ENCODE peak calls at places on chromosomes 5 and 9, in eight cellular contexts. W, F, A, Z, D, I, C and T are unnamed samples.

GRCh38 chr5:160097981-160098380 is 21.3 kb downstream of the PWWP2A start:
- DNase-seq in W (no peak), F (no peak), A (peak), Z (no peak), D (no peak), I (no peak), C (no peak), T (no peak)

GRCh38 chr9:134435527-134436355 is 109.5 kb downstream of the RXRA start:
- DNase-seq in W (no peak), F (no peak), A (peak), Z (no peak), D (no peak), I (no peak), C (no peak), T (no peak)

GRCh38 chr5:143041461-143041860 is 271.3 kb downstream of the ARHGAP26 start:
- DNase-seq in W (no peak), F (no peak), A (no peak), Z (no peak), D (no peak), I (no peak), C (no peak), T (no peak)

GRCh38 chr5:167950126-167950721 is 341.2 kb upstream of the WWC1 start:
- DNase-seq in W (no peak), F (no peak), A (peak), Z (no peak), D (no peak), I (peak), C (no peak), T (no peak)

GRCh38 chr5:156477196-156477595 is 150.2 kb downstream of the SGCD start:
- DNase-seq in W (no peak), F (no peak), A (peak), Z (no peak), D (no peak), I (peak), C (no peak), T (no peak)

GRCh38 chr5:142816577-142816976 is 46.4 kb downstream of the ARHGAP26 start:
- DNase-seq in W (no peak), F (no peak), A (peak), Z (peak), D (peak), I (peak), C (no peak), T (no peak)

GRCh38 chr5:96288166-96288844 is 144.7 kb downstream of the PCSK1 start:
- DNase-seq in W (no peak), F (no peak), A (no peak), Z (no peak), D (no peak), I (no peak), C (no peak), T (no peak)

GRCh38 chr5:73797142-73797530 is 171.1 kb downstream of the ARHGEF28 start:
- DNase-seq in W (no peak), F (no peak), A (no peak), Z (no peak), D (no peak), I (peak), C (no peak), T (no peak)

GRCh38 chr9:34659592-34660253 is 2.7 kb downstream of the CCL27 start:
- DNase-seq in W (no peak), F (no peak), A (no peak), Z (no peak), D (no peak), I (no peak), C (no peak), T (peak)

GRCh38 chr9:36486454-36486932 is 86.2 kb upstream of the MELK start:
- DNase-seq in W (peak), F (no peak), A (no peak), Z (no peak), D (peak), I (no peak), C (no peak), T (peak)

GRCh38 chr5:147510885-147511284 is 1.0 kb upstream of the DPYSL3 start:
- DNase-seq in W (no peak), F (no peak), A (no peak), Z (no peak), D (no peak), I (no peak), C (no peak), T (no peak)

GRCh38 chr5:178201927-178202235 is 2.5 kb upstream of the HNRNPAB start:
- DNase-seq in W (no peak), F (no peak), A (no peak), Z (no peak), D (no peak), I (no peak), C (peak), T (no peak)

GRCh38 chr5:74667396-74667795 is 17.6 kb upstream of the HEXB start:
- DNase-seq in W (no peak), F (no peak), A (no peak), Z (no peak), D (no peak), I (peak), C (no peak), T (no peak)

GRCh38 chr9:133561976-133562554 is 27.6 kb downstream of the ADAMTSL2 start:
- DNase-seq in W (no peak), F (no peak), A (no peak), Z (no peak), D (no peak), I (no peak), C (no peak), T (no peak)

GRCh38 chr5:135476615-135477493 is 24.7 kb upstream of the TIFAB start:
- DNase-seq in W (no peak), F (no peak), A (no peak), Z (no peak), D (no peak), I (no peak), C (no peak), T (no peak)

GRCh38 chr5:168755548-168756093 is 176.5 kb upstream of the PANK3 start:
- DNase-seq in W (no peak), F (no peak), A (no peak), Z (no peak), D (no peak), I (no peak), C (no peak), T (no peak)

GRCh38 chr5:175654807-175655206 is 3.1 kb upstream of the HRH2 start:
- DNase-seq in W (no peak), F (no peak), A (no peak), Z (no peak), D (no peak), I (no peak), C (no peak), T (peak)

GRCh38 chr5:66467564-66467963 is 128.6 kb upstream of the MAST4 start:
- DNase-seq in W (no peak), F (no peak), A (no peak), Z (no peak), D (no peak), I (no peak), C (no peak), T (no peak)

GRCh38 chr9:23322392-23322791 is 503.6 kb downstream of the ELAVL2 start:
- DNase-seq in W (no peak), F (no peak), A (no peak), Z (no peak), D (no peak), I (no peak), C (no peak), T (peak)

GRCh38 chr5:42675602-42676001 is 81.0 kb upstream of the CCDC152 start:
- DNase-seq in W (no peak), F (no peak), A (no peak), Z (no peak), D (no peak), I (no peak), C (no peak), T (peak)
- H3K27ac ChIP-seq in W (no peak), F (no peak), A (no peak), Z (no peak), D (no peak), I (no peak), C (no peak), T (no peak)

DNA sequence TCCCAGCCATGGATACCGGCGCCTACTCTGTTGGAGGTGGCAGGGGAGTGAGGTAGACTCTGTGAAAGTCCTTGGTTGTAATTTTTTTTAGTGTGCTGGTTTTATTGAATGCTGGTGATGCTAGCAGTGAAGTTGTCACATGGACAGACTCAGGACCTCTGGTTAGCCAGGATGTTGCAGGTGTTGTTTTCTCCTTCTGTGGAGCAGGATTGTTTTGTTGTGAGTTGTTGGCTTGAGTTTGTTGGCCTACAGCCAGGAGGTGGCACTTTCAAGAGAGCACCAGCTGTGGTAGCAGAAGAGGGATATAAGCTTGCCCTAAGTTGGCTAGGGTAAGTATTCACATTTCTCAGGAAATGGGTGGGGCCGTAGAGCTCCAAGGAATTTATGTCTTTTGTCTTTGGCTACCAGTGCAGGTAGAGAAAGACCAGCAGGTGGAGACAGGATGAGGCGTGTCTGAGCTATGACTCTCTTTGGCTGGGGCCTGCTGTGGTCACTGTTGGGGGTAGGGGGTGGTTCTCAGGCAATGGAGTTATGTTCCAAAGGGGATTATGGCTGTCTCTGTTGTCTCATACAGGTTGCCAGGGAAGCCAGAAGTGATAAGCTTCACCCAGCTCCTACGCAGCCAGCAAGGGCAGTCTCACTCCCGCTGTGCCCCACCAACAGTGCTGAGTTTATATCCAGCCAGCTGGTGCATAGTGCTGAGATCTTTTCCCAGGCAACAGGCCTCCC is 248.7 kb downstream of the TAF11L14 start:
- DNase-seq in W (no peak), F (no peak), A (no peak), Z (no peak), D (no peak), I (no peak), C (no peak), T (no peak)
- TF ChIP-seq CTCF in W (no peak), F (no peak), A (no peak), Z (no peak), D (no peak), I (no peak), C (no peak), T (no peak)

GRCh38 chr9:4293293-4293931 is 6.5 kb downstream of the GLIS3 start:
- DNase-seq in W (no peak), F (no peak), A (peak), Z (no peak), D (no peak), I (peak), C (no peak), T (no peak)
- H3K27ac ChIP-seq in W (peak), F (no peak), A (peak), Z (peak), D (no peak), I (peak), C (peak), T (no peak)

GRCh38 chr9:75360258-75360657 is 271.9 kb downstream of the OSTF1 start:
- DNase-seq in W (no peak), F (no peak), A (no peak), Z (no peak), D (no peak), I (no peak), C (no peak), T (no peak)
- TF ChIP-seq CTCF in W (no peak), F (no peak), A (no peak), Z (no peak), D (no peak), I (no peak), C (no peak), T (no peak)

GRCh38 chr5:172110260-172110815 is 77.7 kb downstream of the STK10 start:
- DNase-seq in W (no peak), F (no peak), A (no peak), Z (peak), D (no peak), I (no peak), C (no peak), T (no peak)
- H3K27ac ChIP-seq in W (no peak), F (peak), A (no peak), Z (peak), D (peak), I (peak), C (peak), T (no peak)

GRCh38 chr5:9188131-9188530 is 357.7 kb downstream of the SEMA5A start:
- DNase-seq in W (no peak), F (no peak), A (peak), Z (no peak), D (no peak), I (peak), C (no peak), T (no peak)
- TF ChIP-seq CTCF in W (no peak), F (no peak), A (no peak), Z (no peak), D (no peak), I (no peak), C (no peak), T (no peak)

GRCh38 chr5:4541334-4541733 is 598.8 kb upstream of the ADAMTS16 start:
- DNase-seq in W (no peak), F (no peak), A (no peak), Z (no peak), D (no peak), I (no peak), C (no peak), T (no peak)
- H3K27ac ChIP-seq in W (no peak), F (no peak), A (no peak), Z (no peak), D (no peak), I (no peak), C (no peak), T (no peak)

GRCh38 chr5:155150012-155150411 is 136.5 kb downstream of the KIF4B start:
- DNase-seq in W (no peak), F (no peak), A (no peak), Z (no peak), D (no peak), I (no peak), C (no peak), T (no peak)

GRCh38 chr5:155148694-155149093 is 135.1 kb downstream of the KIF4B start:
- DNase-seq in W (no peak), F (no peak), A (no peak), Z (no peak), D (no peak), I (no peak), C (no peak), T (peak)

GRCh38 chr5:155144956-155145355 is 131.4 kb downstream of the KIF4B start:
- DNase-seq in W (no peak), F (no peak), A (no peak), Z (no peak), D (no peak), I (no peak), C (no peak), T (no peak)

DNA sequence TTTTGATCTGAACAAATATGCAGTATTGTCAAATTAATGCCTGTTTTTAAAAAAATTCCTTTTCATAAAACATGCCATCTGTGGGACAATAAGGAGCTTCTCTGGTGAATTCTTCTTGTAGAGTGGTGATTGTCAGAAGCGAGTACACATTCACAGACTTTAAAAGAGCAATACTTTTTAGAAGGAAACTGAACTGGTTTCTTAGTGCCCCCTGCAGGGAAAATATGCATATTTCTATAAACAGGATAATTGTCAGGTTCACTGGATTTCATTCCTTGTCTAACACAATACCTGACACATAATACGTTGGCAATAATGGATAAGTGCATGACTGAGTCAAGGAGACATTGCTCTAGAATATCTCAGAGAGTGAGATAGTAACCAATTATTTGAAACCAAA is 133.7 kb downstream of the KIF4B start:
- DNase-seq in W (no peak), F (no peak), A (peak), Z (no peak), D (no peak), I (no peak), C (no peak), T (no peak)
- TF ChIP-seq CTCF in W (peak), F (peak), A (no peak), Z (peak), D (peak), I (peak), C (no peak), T (peak)

DNA sequence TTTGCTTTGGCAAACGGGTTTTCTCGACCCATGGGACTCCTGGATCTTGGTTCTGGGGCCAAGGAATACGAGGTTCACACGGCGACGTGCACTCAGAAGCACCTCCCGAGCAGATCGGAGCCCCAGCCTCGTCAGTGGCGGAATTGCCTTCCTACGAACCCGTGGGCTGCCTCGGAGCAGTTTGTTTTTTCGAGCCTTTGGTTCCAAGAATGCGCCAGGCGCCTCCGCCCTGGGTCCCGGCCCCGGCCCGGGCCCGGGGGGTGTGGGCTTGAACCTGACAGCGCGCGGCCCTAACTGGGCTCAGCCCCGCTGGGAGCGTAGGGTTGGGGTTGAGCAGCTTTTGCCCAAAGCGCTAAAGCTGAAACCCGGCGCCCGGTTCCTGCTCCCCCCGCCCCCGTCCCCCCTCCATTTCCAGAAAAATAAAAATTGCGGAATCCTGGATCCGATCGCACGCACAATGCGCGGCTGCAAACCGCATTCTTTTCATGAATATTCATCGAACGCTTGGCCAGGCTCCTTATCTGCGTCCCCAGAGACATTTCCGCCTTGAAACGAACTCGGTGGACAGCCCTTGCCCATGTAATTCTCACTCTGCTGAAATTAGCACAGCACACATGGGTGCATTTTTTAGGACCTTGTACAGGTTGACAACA is 1.0 kb downstream of the BASP1 start:
- DNase-seq in W (peak), F (no peak), A (peak), Z (peak), D (peak), I (peak), C (no peak), T (peak)
- H3K27ac ChIP-seq in W (peak), F (no peak), A (peak), Z (peak), D (no peak), I (peak), C (peak), T (peak)